ENCODE peak calls at places on chromosome 10, in ten cellular contexts. R, Z, J, U, X, Y, G, P, O and A are unnamed samples.

GRCh38 chr10:132523561-132524442 is 13.8 kb upstream of the INPP5A start:
- DNase-seq in U (no peak), R (no peak), X (no peak), Y (no peak), G (peak; percentile 6), Z (no peak), P (no peak), J (no peak), O (no peak), A (no peak)

GRCh38 chr10:52617346-52617745 is 155.2 kb downstream of the MBL2 start:
- DNase-seq in Y (no peak), Z (no peak), G (no peak), R (no peak), J (no peak), O (no peak), U (no peak), P (no peak), X (no peak), A (no peak)

GRCh38 chr10:133465191-133465949 is 11.6 kb downstream of the SCART1 start:
- DNase-seq in P (no peak), O (no peak), J (no peak), G (no peak), X (no peak), Y (no peak), U (no peak), R (no peak), Z (no peak), A (no peak)

GRCh38 chr10:113058175-113058961 is 108.3 kb downstream of the TCF7L2 start:
- DNase-seq in P (no peak), U (no peak), R (peak; percentile 52), O (no peak), Z (peak; percentile 71), Y (peak; percentile 40), X (peak; percentile 85), J (no peak), G (peak; percentile 46), A (peak; percentile 85)

GRCh38 chr10:101032637-101033201 is 1.7 kb downstream of the SFXN3 start:
- DNase-seq in R (peak; percentile 90), J (peak; percentile 38), U (peak; percentile 30), G (no peak), X (peak; percentile 74), P (peak; percentile 68), O (no peak), Y (peak; percentile 89), Z (no peak), A (peak; percentile 88)

GRCh38 chr10:104330168-104331117 is 7.8 kb downstream of the ITPRIP start:
- DNase-seq in O (no peak), Z (no peak), R (peak; percentile 50), P (no peak), Y (no peak), X (no peak), J (no peak), G (peak; percentile 54), U (no peak), A (peak; percentile 90)

GRCh38 chr10:89861584-89862287 is 160.3 kb downstream of the KIF20B start:
- DNase-seq in O (no peak), Z (no peak), Y (peak; percentile 28), U (no peak), R (peak; percentile 83), J (peak; percentile 5), G (no peak), X (peak; percentile 85), P (peak; percentile 71), A (peak; percentile 77)

GRCh38 chr10:44805461-44806210 is 105.5 kb upstream of the TMEM72 start:
- DNase-seq in Y (no peak), P (no peak), O (no peak), Z (no peak), X (no peak), U (no peak), R (peak; percentile 16), G (no peak), J (no peak), A (no peak)

GRCh38 chr10:74586088-74586585 is 240.3 kb upstream of the KAT6B start:
- DNase-seq in Z (no peak), J (peak; percentile 16), R (peak; percentile 24), P (peak; percentile 60), G (no peak), X (peak; percentile 26), Y (peak; percentile 14), O (no peak), U (peak; percentile 24), A (peak; percentile 21)

GRCh38 chr10:15346440-15347141 is 24.5 kb downstream of the FAM171A1 start:
- DNase-seq in P (no peak), G (no peak), X (no peak), Y (peak; percentile 51), R (no peak), Z (no peak), J (no peak), O (no peak), U (no peak), A (peak; percentile 33)

GRCh38 chr10:3701490-3701889 is 83.5 kb downstream of the KLF6 start:
- DNase-seq in J (no peak), P (no peak), Y (no peak), X (no peak), U (no peak), Z (no peak), O (no peak), R (no peak), G (no peak), A (no peak)

GRCh38 chr10:5951721-5952407 is 25.5 kb downstream of the IL15RA start:
- DNase-seq in U (no peak), P (no peak), Z (no peak), J (no peak), R (no peak), X (no peak), O (no peak), Y (no peak), G (no peak), A (no peak)

GRCh38 chr10:68049289-68050078 is 25.6 kb downstream of the HERC4 start:
- DNase-seq in Z (no peak), Y (no peak), X (no peak), R (no peak), G (no peak), P (no peak), O (no peak), U (no peak), J (no peak), A (no peak)